ENCODE peak calls at places on chromosome 14, in nine cellular contexts. Y is A673; J is substantia nigra; B is PC-3; U is cardiac muscle cell; R is HS-5; X is natural killer cell; C is CD4-positive, alpha-beta T cell; T is NCI-H1105. W is an unnamed sample.

GRCh38 chr14:65297744-65298143 is 114.8 kb upstream of the FUT8 start:
- DNase-seq in C (no peak), U (no peak), Y (no peak), J (no peak), X (no peak), R (no peak), T (no peak), B (peak; percentile 64), W (no peak)

GRCh38 chr14:64970776-64971451 is 1.2 kb downstream of the RAB15 start:
- DNase-seq in B (peak; percentile 61), U (no peak), Y (no peak), T (no peak), C (no peak), X (no peak), R (no peak), J (no peak), W (no peak)

GRCh38 chr14:57533214-57533613 is 39.6 kb upstream of the CCDC198 start:
- DNase-seq in Y (peak; percentile 72), T (no peak), C (no peak), B (peak; percentile 83), X (no peak), U (peak; percentile 15), J (no peak), R (no peak), W (no peak)

GRCh38 chr14:23667134-23667533 is 31.0 kb downstream of the DHRS2 start:
- DNase-seq in X (no peak), Y (no peak), J (no peak), U (no peak), R (no peak), B (no peak), T (no peak), C (no peak), W (no peak)

GRCh38 chr14:55336161-55336560 is 64.9 kb downstream of the FBXO34 start:
- DNase-seq in B (peak; percentile 27), C (no peak), U (peak; percentile 27), Y (no peak), R (no peak), X (no peak), J (no peak), T (no peak), W (no peak)

GRCh38 chr14:90627478-90627877 is 188.8 kb downstream of the TTC7B start:
- DNase-seq in T (no peak), R (no peak), X (no peak), C (no peak), U (no peak), Y (no peak), B (no peak), J (no peak), W (no peak)

GRCh38 chr14:73709904-73710469 is 4.2 kb downstream of the PNMA1 start:
- DNase-seq in Y (no peak), X (no peak), U (no peak), B (no peak), R (no peak), J (no peak), T (no peak), C (no peak), W (no peak)

GRCh38 chr14:91493169-91493568 is 16.9 kb downstream of the PPP4R3A start:
- DNase-seq in X (no peak), Y (no peak), B (no peak), U (peak; percentile 40), C (no peak), T (no peak), J (no peak), R (no peak), W (no peak)

GRCh38 chr14:96253140-96253539 is 2.9 kb upstream of the BDKRB1 start:
- DNase-seq in J (no peak), Y (peak; percentile 53), X (no peak), C (no peak), B (peak; percentile 47), R (peak; percentile 73), T (no peak), U (peak; percentile 92), W (no peak)

GRCh38 chr14:20934148-20934762 is 21.0 kb upstream of the RNASE2 start:
- DNase-seq in T (no peak), Y (peak; percentile 73), C (no peak), B (peak; percentile 9), J (no peak), X (peak; percentile 19), U (peak; percentile 38), R (no peak), W (peak; percentile 45)

GRCh38 chr14:35285168-35285990 is 6.8 kb upstream of the PSMA6 start:
- DNase-seq in B (peak; percentile 33), Y (no peak), J (no peak), U (no peak), C (no peak), X (no peak), T (no peak), R (no peak), W (no peak)

GRCh38 chr14:102539544-102540309 is 30.2 kb upstream of the ANKRD9 start:
- DNase-seq in B (no peak), J (no peak), U (peak; percentile 98), R (no peak), X (no peak), Y (peak; percentile 98), C (no peak), T (peak; percentile 95), W (no peak)

GRCh38 chr14:35292770-35293561 is 784 bp downstream of the PSMA6 start:
- DNase-seq in X (no peak), Y (no peak), J (no peak), C (no peak), B (no peak), R (no peak), U (no peak), T (no peak), W (no peak)

GRCh38 chr14:24389266-24389855 is 9.4 kb upstream of the NYNRIN start:
- DNase-seq in C (no peak), T (no peak), Y (no peak), R (no peak), B (peak; percentile 32), U (peak; percentile 88), J (no peak), X (no peak), W (no peak)

GRCh38 chr14:57761800-57762199 is 104.1 kb downstream of the SLC35F4 start:
- DNase-seq in X (no peak), T (no peak), U (peak; percentile 7), B (no peak), R (no peak), J (no peak), C (no peak), Y (no peak), W (no peak)

GRCh38 chr14:100392266-100392850 is 69.2 kb downstream of the SLC25A47 start:
- DNase-seq in T (no peak), J (no peak), R (no peak), U (peak; percentile 32), C (no peak), B (no peak), X (no peak), Y (no peak), W (no peak)

GRCh38 chr14:53368714-53369191 is 215.6 kb upstream of the DDHD1 start:
- DNase-seq in U (peak; percentile 32), R (peak; percentile 62), T (no peak), B (peak; percentile 70), Y (no peak), J (no peak), X (no peak), C (no peak), W (no peak)

GRCh38 chr14:89134640-89135039 is 282.4 kb downstream of the FOXN3 start:
- DNase-seq in B (no peak), R (no peak), X (no peak), J (no peak), C (no peak), Y (no peak), T (no peak), U (no peak), W (no peak)

GRCh38 chr14:60092516-60092915 is 793 bp downstream of the PCNX4 start:
- DNase-seq in T (peak; percentile 26), U (peak; percentile 49), X (no peak), C (no peak), Y (peak; percentile 45), R (no peak), J (no peak), B (peak; percentile 65), W (no peak)

GRCh38 chr14:55430024-55430690 is 10.3 kb downstream of the TBPL2 start:
- DNase-seq in T (peak; percentile 42), B (peak; percentile 97), C (peak; percentile 18), X (no peak), Y (peak; percentile 72), U (peak; percentile 79), J (no peak), R (peak; percentile 35), W (no peak)

GRCh38 chr14:59905193-59905592 is 14.8 kb upstream of the LRRC9 start:
- DNase-seq in C (no peak), Y (no peak), J (no peak), R (no peak), U (no peak), X (no peak), B (peak; percentile 46), T (no peak), W (no peak)

GRCh38 chr14:67232066-67232465 is 9.2 kb upstream of the PALS1 start:
- DNase-seq in R (no peak), U (no peak), T (no peak), Y (peak; percentile 35), X (no peak), B (no peak), C (no peak), J (no peak), W (no peak)

GRCh38 chr14:104688755-104689619 is at the start of gene INF2:
- DNase-seq in R (no peak), J (no peak), X (peak; percentile 37), T (peak; percentile 16), C (peak; percentile 14), U (peak; percentile 70), B (peak; percentile 74), Y (peak; percentile 73), W (no peak)

GRCh38 chr14:69154779-69155178 is 1.9 kb upstream of the DCAF5 start:
- DNase-seq in T (no peak), C (no peak), R (no peak), J (no peak), Y (peak; percentile 50), B (peak; percentile 70), X (no peak), U (peak; percentile 45), W (peak; percentile 5)

GRCh38 chr14:86310148-86310547 is 780.2 kb downstream of the FLRT2 start:
- DNase-seq in X (no peak), T (no peak), B (no peak), U (no peak), R (no peak), C (no peak), J (no peak), Y (no peak), W (no peak)

GRCh38 chr14:102922490-102923200 is at the start of gene AMN:
- DNase-seq in U (peak; percentile 21), C (no peak), T (no peak), X (no peak), B (no peak), J (no peak), Y (no peak), R (no peak), W (no peak)

GRCh38 chr14:99724196-99724891 is 40.2 kb downstream of the CYP46A1 start:
- DNase-seq in T (no peak), Y (no peak), J (no peak), C (no peak), U (peak; percentile 29), B (no peak), X (peak; percentile 5), R (no peak), W (no peak)